ENCODE peak calls at places on chromosome 6, in four cellular contexts. U is transverse colon, I is IMR-90, G is adrenal gland. C is an unnamed sample.

GRCh38 chr6:150806790-150807189 is 58.7 kb upstream of the MTHFD1L start:
- DNase-seq in G (no peak), U (no peak), I (no peak), C (no peak)

GRCh38 chr6:139521338-139521737 is 146.9 kb upstream of the CITED2 start:
- DNase-seq in U (no peak), I (no peak), G (no peak), C (no peak)

GRCh38 chr6:110528051-110528929 is 51.9 kb upstream of the SLC22A16 start:
- DNase-seq in G (peak; percentile 78), I (peak; percentile 88), U (peak; percentile 29), C (peak; percentile 80)

GRCh38 chr6:129938242-129939020 is 77.3 kb upstream of the TMEM244 start:
- DNase-seq in G (no peak), U (no peak), I (no peak), C (no peak)

GRCh38 chr6:158031445-158032353 is 50.0 kb downstream of the SYNJ2 start:
- DNase-seq in U (peak; percentile 40), I (peak; percentile 89), G (peak; percentile 82), C (no peak)

GRCh38 chr6:30679765-30680535 is 6.5 kb downstream of the PPP1R18 start:
- DNase-seq in I (no peak), U (no peak), G (no peak), C (no peak)

GRCh38 chr6:91590191-91590590 is 1003.3 kb upstream of the MAP3K7 start:
- DNase-seq in G (no peak), I (no peak), U (no peak), C (no peak)

GRCh38 chr6:136249336-136249735 is 775 bp downstream of the MTFR2 start:
- DNase-seq in I (peak; percentile 56), G (no peak), U (no peak), C (no peak)

GRCh38 chr6:43865086-43865485 is 95.1 kb downstream of the VEGFA start:
- DNase-seq in U (no peak), I (no peak), G (no peak), C (no peak)
- TF ChIP-seq POLR2A in U (no peak), I (no peak), G (no peak), C (no peak)

GRCh38 chr6:43180985-43181384 is 1.0 kb upstream of the CUL9 start:
- DNase-seq in U (no peak), I (peak; percentile 19), G (no peak), C (no peak)
- H3K4me3 ChIP-seq in U (no peak overlapping the region), I (no peak overlapping the region), G (no peak overlapping the region), C (no peak overlapping the region)

GRCh38 chr6:3210024-3210610 is 17.3 kb downstream of the TUBB2B start:
- DNase-seq in G (no peak), U (no peak), I (peak; percentile 33), C (no peak)
- H3K27ac ChIP-seq in G (no peak overlapping the region), U (no peak overlapping the region), I (no peak overlapping the region), C (no peak overlapping the region)

DNA sequence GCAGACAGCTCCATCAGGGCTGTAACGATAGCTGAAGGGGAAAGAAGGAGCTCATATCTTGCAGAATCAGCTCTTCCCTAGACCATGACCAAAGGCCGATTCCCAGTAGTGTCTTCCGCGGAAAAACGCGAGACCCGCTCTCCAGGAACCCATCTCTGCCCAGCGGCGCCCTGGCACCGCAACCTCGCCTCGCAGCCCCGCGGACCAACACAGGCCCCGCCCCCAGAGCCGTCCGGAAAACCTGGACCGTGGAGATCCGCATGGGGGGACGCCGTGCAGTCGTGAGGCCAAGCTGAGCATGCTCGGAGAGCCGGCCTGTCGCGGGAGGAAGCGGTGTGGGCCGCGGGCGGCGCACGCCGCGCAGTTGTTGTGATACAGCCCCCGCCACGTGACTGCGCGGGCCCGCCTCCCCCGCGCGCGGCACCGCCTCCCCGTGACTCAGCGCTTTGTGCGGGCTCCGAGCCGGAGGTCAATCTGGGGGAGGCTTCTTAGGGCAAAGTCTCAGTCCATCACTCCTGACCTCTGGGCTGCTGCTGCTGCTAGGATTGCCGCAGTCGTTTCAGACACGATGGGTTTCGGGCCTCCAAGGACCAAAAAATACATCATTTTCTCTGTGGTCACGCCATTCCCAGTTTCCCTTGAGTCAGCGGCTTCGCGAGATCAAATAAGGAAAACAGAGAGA is 3.1 kb upstream of the GCLC start:
- DNase-seq in G (peak; percentile 99), U (peak; percentile 98), I (peak; percentile 97), C (peak; percentile 98)
- TF ChIP-seq POLR2A in G (peak; percentile 66), U (peak; percentile 40), I (peak; percentile 53), C (no peak)

GRCh38 chr6:102549221-102549874 is 1155.8 kb downstream of the GRIK2 start:
- DNase-seq in G (no peak), I (no peak), U (no peak), C (no peak)

DNA sequence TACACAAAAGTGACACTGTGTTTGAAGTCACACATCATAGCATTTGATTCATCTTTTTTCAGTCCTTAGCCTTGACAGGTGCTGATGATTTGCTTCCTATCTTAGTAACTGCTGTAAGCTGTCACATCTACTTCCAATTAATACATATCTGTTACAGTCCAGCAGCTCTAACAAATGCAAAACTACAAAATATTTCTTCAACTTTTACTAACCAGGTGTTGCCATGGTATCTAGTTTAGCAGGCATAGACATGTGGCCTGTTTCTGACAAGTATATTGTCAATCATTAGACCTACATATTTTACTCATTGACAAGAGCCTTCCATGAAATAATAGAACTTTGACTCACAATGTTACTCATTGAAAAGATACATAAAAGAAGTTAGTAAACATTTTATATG is 1159.7 kb downstream of the GRIK2 start:
- DNase-seq in I (no peak), G (no peak), U (no peak), C (no peak)
- H3K4me3 ChIP-seq in I (no peak overlapping the region), G (no peak overlapping the region), U (no peak overlapping the region), C (no peak overlapping the region)

GRCh38 chr6:109091314-109092009 is 3.2 kb downstream of the SESN1 start:
- DNase-seq in U (no peak), G (no peak), I (no peak), C (no peak)

GRCh38 chr6:109092074-109092473 is 2.6 kb downstream of the SESN1 start:
- DNase-seq in G (no peak), I (no peak), U (no peak), C (no peak)

GRCh38 chr6:109083657-109084056 is 11.0 kb downstream of the SESN1 start:
- DNase-seq in G (no peak), I (no peak), U (no peak), C (no peak)

GRCh38 chr6:109082178-109082577 is 12.5 kb downstream of the SESN1 start:
- DNase-seq in I (peak; percentile 69), U (no peak), G (no peak), C (no peak)

DNA sequence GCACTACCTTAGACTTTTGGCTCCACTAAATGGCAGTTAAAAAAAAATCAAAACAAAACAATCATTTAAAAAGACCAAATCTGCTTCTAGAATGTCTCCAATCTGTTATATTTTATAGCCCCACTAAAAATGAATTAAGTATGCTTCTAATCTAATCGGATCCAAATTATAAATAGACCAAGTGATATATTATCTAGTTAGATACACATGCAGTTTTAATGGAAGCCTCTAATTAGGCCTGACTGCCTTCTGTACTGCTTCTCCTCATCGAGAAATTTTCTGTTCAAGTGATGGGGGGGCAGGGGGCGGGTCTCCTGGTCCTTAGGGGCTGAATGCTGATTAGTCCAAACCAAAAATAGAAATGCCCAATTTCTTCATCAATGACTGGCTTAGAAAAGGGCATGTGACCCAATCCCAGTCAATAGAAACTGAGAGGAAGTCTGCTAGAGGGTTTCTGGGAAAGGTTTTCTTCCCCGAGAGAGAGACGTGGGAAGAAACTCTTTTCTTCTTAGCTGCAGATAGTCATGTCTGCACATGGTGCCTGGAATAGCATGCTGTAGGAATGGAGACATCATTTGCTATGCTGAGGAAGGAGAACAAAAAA is 6.9 kb downstream of the SESN1 start:
- DNase-seq in U (no peak), I (no peak), G (no peak), C (no peak)
- H3K27ac ChIP-seq in U (peak overlapping the region; percentile 4), I (no peak overlapping the region), G (no peak overlapping the region), C (no peak overlapping the region)

GRCh38 chr6:106085984-106086832 is at the start of gene PRDM1:
- DNase-seq in U (peak; percentile 95), G (peak; percentile 82), I (peak; percentile 72), C (peak; percentile 78)
- TF ChIP-seq POLR2A in U (peak; percentile 84), G (peak; percentile 30), I (peak; percentile 48), C (no peak)

DNA sequence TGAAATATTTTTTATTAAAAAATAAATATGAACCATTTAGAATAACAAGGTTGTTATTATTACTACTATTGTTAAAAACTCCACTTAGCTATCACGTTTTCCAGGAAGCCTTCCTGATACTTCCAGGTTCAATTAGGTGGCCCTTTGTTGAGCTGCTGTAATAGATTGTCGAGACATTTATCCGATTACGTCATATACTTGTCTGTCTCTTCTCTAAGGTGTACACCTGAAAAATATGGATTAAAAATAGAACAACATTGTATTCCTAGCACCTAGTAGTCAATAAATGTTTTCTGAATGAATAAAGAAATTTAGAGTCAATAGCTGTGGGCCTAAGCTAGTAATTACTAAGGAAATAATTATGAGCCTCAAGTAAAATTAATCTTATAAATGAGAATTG is 359.6 kb downstream of the RNF144B start:
- DNase-seq in U (no peak), G (no peak), I (no peak), C (no peak)
- H3K4me3 ChIP-seq in U (no peak overlapping the region), G (no peak overlapping the region), I (no peak overlapping the region), C (no peak overlapping the region)

C was measured in testis.